ENCODE peak calls at places on chromosome 17, in eight cellular contexts. One of them, this sample, is unnamed.

GRCh38 chr17:42408076-42408475 is 15.0 kb downstream of the CAVIN1 start:
- DNase-seq in Peyer's patch: no peak
- DNase-seq in ascending aorta: no peak
- DNase-seq in Panc1: no peak
- DNase-seq in RWPE2: no peak
- DNase-seq in HL-60: no peak
- DNase-seq in fibroblast of lung: no peak
- DNase-seq in left ventricle myocardium inferior: peak
- DNase-seq in this sample: no peak

GRCh38 chr17:20008242-20009051 is 712 bp upstream of the SPECC1 start:
- DNase-seq in ascending aorta: no peak
- DNase-seq in left ventricle myocardium inferior: peak
- DNase-seq in Panc1: no peak
- DNase-seq in RWPE2: no peak
- DNase-seq in fibroblast of lung: peak
- DNase-seq in Peyer's patch: peak
- DNase-seq in HL-60: no peak
- DNase-seq in this sample: peak

GRCh38 chr17:1398028-1398427 is 2.0 kb downstream of the YWHAE start:
- DNase-seq in ascending aorta: no peak
- DNase-seq in RWPE2: no peak
- DNase-seq in Peyer's patch: no peak
- DNase-seq in left ventricle myocardium inferior: no peak
- DNase-seq in Panc1: no peak
- DNase-seq in HL-60: no peak
- DNase-seq in fibroblast of lung: no peak
- DNase-seq in this sample: no peak

GRCh38 chr17:77319211-77320031 is 178.7 kb downstream of the SEC14L1 start:
- DNase-seq in ascending aorta: peak
- DNase-seq in Peyer's patch: peak
- DNase-seq in left ventricle myocardium inferior: peak
- DNase-seq in RWPE2: peak
- DNase-seq in fibroblast of lung: peak
- DNase-seq in Panc1: no peak
- DNase-seq in HL-60: peak
- DNase-seq in this sample: peak

GRCh38 chr17:60142872-60143499 is 6.8 kb upstream of the CA4 start:
- DNase-seq in HL-60: peak
- DNase-seq in RWPE2: no peak
- DNase-seq in ascending aorta: no peak
- DNase-seq in Panc1: peak
- DNase-seq in left ventricle myocardium inferior: peak
- DNase-seq in fibroblast of lung: peak
- DNase-seq in Peyer's patch: peak
- DNase-seq in this sample: peak

GRCh38 chr17:27327397-27327796 is 33.5 kb downstream of the WSB1 start:
- DNase-seq in fibroblast of lung: no peak
- DNase-seq in RWPE2: no peak
- DNase-seq in ascending aorta: no peak
- DNase-seq in Panc1: no peak
- DNase-seq in HL-60: no peak
- DNase-seq in Peyer's patch: no peak
- DNase-seq in left ventricle myocardium inferior: no peak
- DNase-seq in this sample: no peak

GRCh38 chr17:28570716-28571254 is 539 bp downstream of the PIGS start:
- DNase-seq in left ventricle myocardium inferior: peak
- DNase-seq in RWPE2: no peak
- DNase-seq in Panc1: no peak
- DNase-seq in Peyer's patch: peak
- DNase-seq in fibroblast of lung: no peak
- DNase-seq in HL-60: no peak
- DNase-seq in ascending aorta: no peak
- DNase-seq in this sample: peak

GRCh38 chr17:74002241-74002640 is 201.2 kb upstream of the RPL38 start:
- DNase-seq in ascending aorta: no peak
- DNase-seq in HL-60: no peak
- DNase-seq in left ventricle myocardium inferior: no peak
- DNase-seq in Panc1: no peak
- DNase-seq in RWPE2: no peak
- DNase-seq in Peyer's patch: no peak
- DNase-seq in fibroblast of lung: no peak
- DNase-seq in this sample: no peak

GRCh38 chr17:50596191-50597037 is 35.9 kb downstream of the CACNA1G start:
- DNase-seq in Peyer's patch: peak
- DNase-seq in HL-60: no peak
- DNase-seq in left ventricle myocardium inferior: no peak
- DNase-seq in RWPE2: no peak
- DNase-seq in fibroblast of lung: no peak
- DNase-seq in ascending aorta: no peak
- DNase-seq in Panc1: no peak
- DNase-seq in this sample: no peak

GRCh38 chr17:57114085-57114673 is 29.1 kb downstream of the AKAP1 start:
- DNase-seq in Peyer's patch: peak
- DNase-seq in fibroblast of lung: no peak
- DNase-seq in Panc1: peak
- DNase-seq in left ventricle myocardium inferior: peak
- DNase-seq in RWPE2: no peak
- DNase-seq in ascending aorta: no peak
- DNase-seq in HL-60: no peak
- DNase-seq in this sample: peak
- TF ChIP-seq CTCF in Peyer's patch: peak
- TF ChIP-seq CTCF in fibroblast of lung: peak
- TF ChIP-seq CTCF in Panc1: peak
- TF ChIP-seq CTCF in left ventricle myocardium inferior: peak
- TF ChIP-seq CTCF in RWPE2: peak
- TF ChIP-seq CTCF in ascending aorta: peak
- TF ChIP-seq CTCF in HL-60: peak
- TF ChIP-seq CTCF in this sample: no peak

GRCh38 chr17:66309793-66310192 is 7.4 kb downstream of the PRKCA start:
- DNase-seq in Panc1: no peak
- DNase-seq in RWPE2: no peak
- DNase-seq in HL-60: no peak
- DNase-seq in left ventricle myocardium inferior: no peak
- DNase-seq in ascending aorta: no peak
- DNase-seq in fibroblast of lung: peak
- DNase-seq in Peyer's patch: no peak
- DNase-seq in this sample: no peak

GRCh38 chr17:66313995-66314659 is 11.7 kb downstream of the PRKCA start:
- DNase-seq in Panc1: no peak
- DNase-seq in ascending aorta: no peak
- DNase-seq in HL-60: no peak
- DNase-seq in fibroblast of lung: no peak
- DNase-seq in RWPE2: no peak
- DNase-seq in Peyer's patch: no peak
- DNase-seq in left ventricle myocardium inferior: no peak
- DNase-seq in this sample: no peak

GRCh38 chr17:66312912-66313311 is 10.5 kb downstream of the PRKCA start:
- DNase-seq in left ventricle myocardium inferior: no peak
- DNase-seq in fibroblast of lung: no peak
- DNase-seq in HL-60: no peak
- DNase-seq in ascending aorta: no peak
- DNase-seq in Panc1: no peak
- DNase-seq in Peyer's patch: no peak
- DNase-seq in RWPE2: no peak
- DNase-seq in this sample: no peak

GRCh38 chr17:66310528-66311148 is 8.2 kb downstream of the PRKCA start:
- DNase-seq in left ventricle myocardium inferior: no peak
- DNase-seq in HL-60: no peak
- DNase-seq in ascending aorta: no peak
- DNase-seq in Peyer's patch: no peak
- DNase-seq in fibroblast of lung: no peak
- DNase-seq in RWPE2: no peak
- DNase-seq in Panc1: no peak
- DNase-seq in this sample: no peak

DNA sequence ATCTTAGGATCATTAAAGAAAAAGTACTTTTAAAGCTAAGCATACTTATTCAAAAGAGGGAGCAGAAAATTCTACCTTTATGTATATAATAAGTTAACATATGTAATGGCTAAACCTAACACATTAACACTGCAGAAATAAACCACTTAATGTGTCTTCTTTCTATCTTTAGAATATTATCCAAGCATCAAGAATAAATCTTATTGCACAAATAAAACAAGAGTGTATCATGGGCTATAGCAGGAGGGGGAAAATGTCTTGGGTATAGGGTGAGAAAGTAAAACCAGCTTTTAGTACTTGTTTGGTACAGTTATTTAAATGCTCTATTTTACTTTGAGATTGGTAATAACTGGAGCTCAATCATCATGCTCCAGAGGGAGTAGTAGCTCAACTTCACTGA is 10.9 kb downstream of the PRKCA start:
- DNase-seq in Panc1: no peak
- DNase-seq in fibroblast of lung: no peak
- DNase-seq in HL-60: no peak
- DNase-seq in left ventricle myocardium inferior: no peak
- DNase-seq in ascending aorta: no peak
- DNase-seq in RWPE2: no peak
- DNase-seq in Peyer's patch: no peak
- DNase-seq in this sample: no peak
- TF ChIP-seq CTCF in Panc1: no peak
- TF ChIP-seq CTCF in fibroblast of lung: no peak
- TF ChIP-seq CTCF in HL-60: no peak
- TF ChIP-seq CTCF in left ventricle myocardium inferior: no peak
- TF ChIP-seq CTCF in ascending aorta: no peak
- TF ChIP-seq CTCF in RWPE2: peak
- TF ChIP-seq CTCF in Peyer's patch: no peak
- TF ChIP-seq CTCF in this sample: no peak

DNA sequence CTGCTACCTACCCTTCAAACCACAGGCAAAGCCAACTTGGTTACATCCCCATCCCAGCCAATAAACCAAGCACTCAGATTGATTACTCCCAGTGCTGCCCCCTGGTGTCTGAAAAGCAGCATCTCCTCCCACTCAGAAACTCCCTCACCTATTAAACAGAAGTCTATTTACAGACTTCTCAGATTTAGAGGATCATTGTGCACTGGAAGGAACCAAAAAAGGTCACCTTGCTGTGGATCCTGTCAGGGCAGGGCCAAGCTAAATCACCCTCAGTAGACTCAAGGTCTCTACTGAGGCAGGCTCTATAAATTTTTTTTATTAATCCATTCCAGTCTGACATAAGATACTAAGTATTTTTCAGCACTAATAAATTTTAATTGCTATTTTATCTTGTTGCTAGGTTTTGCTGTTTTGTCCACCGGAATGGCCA is 17.6 kb downstream of the HIGD1B start:
- DNase-seq in fibroblast of lung: peak
- DNase-seq in RWPE2: no peak
- DNase-seq in Peyer's patch: no peak
- DNase-seq in ascending aorta: no peak
- DNase-seq in Panc1: peak
- DNase-seq in left ventricle myocardium inferior: peak
- DNase-seq in HL-60: peak
- DNase-seq in this sample: peak
- TF ChIP-seq CTCF in fibroblast of lung: peak
- TF ChIP-seq CTCF in RWPE2: peak
- TF ChIP-seq CTCF in Peyer's patch: peak
- TF ChIP-seq CTCF in ascending aorta: peak
- TF ChIP-seq CTCF in Panc1: peak
- TF ChIP-seq CTCF in left ventricle myocardium inferior: peak
- TF ChIP-seq CTCF in HL-60: peak
- TF ChIP-seq CTCF in this sample: peak

DNA sequence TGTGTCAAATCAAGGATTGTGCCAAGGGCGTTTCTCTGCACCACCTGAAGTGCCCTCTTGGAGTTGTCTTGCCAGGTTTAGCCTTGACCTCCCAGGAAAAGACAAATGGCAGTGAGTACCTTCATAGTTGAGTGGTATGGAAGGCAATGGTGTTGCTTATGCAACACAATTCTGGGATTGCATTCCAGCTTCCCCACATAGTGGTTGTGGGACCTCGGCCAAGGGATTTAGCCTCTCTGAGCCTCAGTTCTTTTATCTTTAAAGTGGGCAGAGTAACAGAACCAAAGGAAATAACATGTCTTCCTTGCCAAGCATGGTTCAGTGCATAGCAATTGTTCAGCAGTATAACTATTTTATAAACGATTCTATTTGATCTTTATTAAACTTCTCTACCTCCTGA is 49.4 kb downstream of the CCDC42 start:
- DNase-seq in HL-60: no peak
- DNase-seq in ascending aorta: no peak
- DNase-seq in Peyer's patch: no peak
- DNase-seq in Panc1: no peak
- DNase-seq in RWPE2: no peak
- DNase-seq in fibroblast of lung: peak
- DNase-seq in left ventricle myocardium inferior: no peak
- DNase-seq in this sample: no peak
- TF ChIP-seq CTCF in HL-60: no peak
- TF ChIP-seq CTCF in ascending aorta: no peak
- TF ChIP-seq CTCF in Peyer's patch: no peak
- TF ChIP-seq CTCF in Panc1: no peak
- TF ChIP-seq CTCF in RWPE2: no peak
- TF ChIP-seq CTCF in fibroblast of lung: no peak
- TF ChIP-seq CTCF in left ventricle myocardium inferior: no peak
- TF ChIP-seq CTCF in this sample: no peak

GRCh38 chr17:78912082-78912481 is 9.1 kb upstream of the CEP295NL start:
- DNase-seq in fibroblast of lung: no peak
- DNase-seq in Peyer's patch: no peak
- DNase-seq in HL-60: no peak
- DNase-seq in ascending aorta: no peak
- DNase-seq in RWPE2: no peak
- DNase-seq in Panc1: no peak
- DNase-seq in left ventricle myocardium inferior: no peak
- DNase-seq in this sample: no peak
- TF ChIP-seq CTCF in fibroblast of lung: no peak
- TF ChIP-seq CTCF in Peyer's patch: no peak
- TF ChIP-seq CTCF in HL-60: no peak
- TF ChIP-seq CTCF in ascending aorta: no peak
- TF ChIP-seq CTCF in RWPE2: no peak
- TF ChIP-seq CTCF in Panc1: no peak
- TF ChIP-seq CTCF in left ventricle myocardium inferior: no peak
- TF ChIP-seq CTCF in this sample: no peak

GRCh38 chr17:39150104-39150634 is 1.3 kb downstream of the PLXDC1 start:
- DNase-seq in HL-60: no peak
- DNase-seq in fibroblast of lung: no peak
- DNase-seq in ascending aorta: no peak
- DNase-seq in Panc1: no peak
- DNase-seq in Peyer's patch: no peak
- DNase-seq in left ventricle myocardium inferior: no peak
- DNase-seq in RWPE2: no peak
- DNase-seq in this sample: no peak
- TF ChIP-seq CTCF in HL-60: no peak
- TF ChIP-seq CTCF in fibroblast of lung: no peak
- TF ChIP-seq CTCF in ascending aorta: no peak
- TF ChIP-seq CTCF in Panc1: no peak
- TF ChIP-seq CTCF in Peyer's patch: no peak
- TF ChIP-seq CTCF in left ventricle myocardium inferior: no peak
- TF ChIP-seq CTCF in RWPE2: no peak
- TF ChIP-seq CTCF in this sample: no peak